ENCODE peak calls at places on chromosomes 11 and 22, in eight cellular contexts. One of them, this sample, is unnamed. For H3K4me1, the result is how much of the 10 kb centered on the place peaks cover.

GRCh38 chr22:39384750-39385480 is 14.7 kb upstream of the TAB1 start:
- ATAC-seq in left lung: no peak
- ATAC-seq in heart right ventricle: no peak
- ATAC-seq in right cardiac atrium: no peak
- ATAC-seq in body of pancreas: no peak
- ATAC-seq in psoas muscle: peak
- ATAC-seq in A549: peak
- ATAC-seq in lower lobe of right lung: no peak
- ATAC-seq in this sample: no peak

GRCh38 chr11:11982975-11983374 is 25.5 kb downstream of the DKK3 start:
- ATAC-seq in left lung: no peak
- ATAC-seq in heart right ventricle: no peak
- ATAC-seq in right cardiac atrium: no peak
- ATAC-seq in body of pancreas: no peak
- ATAC-seq in psoas muscle: no peak
- ATAC-seq in A549: peak
- ATAC-seq in lower lobe of right lung: no peak
- ATAC-seq in this sample: no peak

GRCh38 chr11:89441606-89442005 is 49.6 kb downstream of the NOX4 start:
- ATAC-seq in left lung: no peak
- ATAC-seq in heart right ventricle: no peak
- ATAC-seq in right cardiac atrium: no peak
- ATAC-seq in body of pancreas: no peak
- ATAC-seq in psoas muscle: no peak
- ATAC-seq in A549: no peak
- ATAC-seq in lower lobe of right lung: no peak
- ATAC-seq in this sample: no peak

GRCh38 chr11:125140251-125140650 is 24.3 kb upstream of the PKNOX2 start:
- ATAC-seq in left lung: no peak
- ATAC-seq in heart right ventricle: no peak
- ATAC-seq in right cardiac atrium: no peak
- ATAC-seq in body of pancreas: no peak
- ATAC-seq in psoas muscle: no peak
- ATAC-seq in A549: no peak
- ATAC-seq in lower lobe of right lung: no peak
- ATAC-seq in this sample: no peak

GRCh38 chr22:44595841-44596341 is 97.9 kb upstream of the RTL6 start:
- ATAC-seq in left lung: no peak
- ATAC-seq in heart right ventricle: no peak
- ATAC-seq in right cardiac atrium: peak
- ATAC-seq in body of pancreas: peak
- ATAC-seq in psoas muscle: no peak
- ATAC-seq in A549: no peak
- ATAC-seq in lower lobe of right lung: no peak
- ATAC-seq in this sample: no peak

GRCh38 chr11:33701302-33701701 is 676 bp upstream of the C11orf91 start:
- ATAC-seq in left lung: peak
- ATAC-seq in heart right ventricle: peak
- ATAC-seq in right cardiac atrium: peak
- ATAC-seq in body of pancreas: peak
- ATAC-seq in psoas muscle: peak
- ATAC-seq in A549: peak
- ATAC-seq in lower lobe of right lung: peak
- ATAC-seq in this sample: peak

GRCh38 chr11:35139883-35140282 is 912 bp downstream of the CD44 start:
- ATAC-seq in left lung: peak
- ATAC-seq in heart right ventricle: no peak
- ATAC-seq in right cardiac atrium: no peak
- ATAC-seq in body of pancreas: peak
- ATAC-seq in psoas muscle: peak
- ATAC-seq in A549: peak
- ATAC-seq in lower lobe of right lung: peak
- ATAC-seq in this sample: peak

GRCh38 chr22:31611065-31611760 is 50.8 kb downstream of the PISD start:
- ATAC-seq in left lung: peak
- ATAC-seq in heart right ventricle: no peak
- ATAC-seq in right cardiac atrium: peak
- ATAC-seq in body of pancreas: no peak
- ATAC-seq in psoas muscle: peak
- ATAC-seq in A549: no peak
- ATAC-seq in lower lobe of right lung: peak
- ATAC-seq in this sample: peak

GRCh38 chr11:14190992-14191773 is 167.8 kb downstream of the RRAS2 start:
- ATAC-seq in left lung: peak
- ATAC-seq in heart right ventricle: peak
- ATAC-seq in right cardiac atrium: peak
- ATAC-seq in body of pancreas: no peak
- ATAC-seq in psoas muscle: peak
- ATAC-seq in A549: peak
- ATAC-seq in lower lobe of right lung: peak
- ATAC-seq in this sample: peak

GRCh38 chr11:37089439-37089838 is 491.4 kb upstream of the RAG2 start:
- ATAC-seq in left lung: no peak
- ATAC-seq in heart right ventricle: no peak
- ATAC-seq in right cardiac atrium: no peak
- ATAC-seq in body of pancreas: no peak
- ATAC-seq in psoas muscle: no peak
- ATAC-seq in A549: no peak
- ATAC-seq in lower lobe of right lung: no peak
- ATAC-seq in this sample: no peak

GRCh38 chr22:23984430-23984829 is 4.5 kb downstream of the GSTT2 start:
- ATAC-seq in left lung: peak
- ATAC-seq in heart right ventricle: peak
- ATAC-seq in right cardiac atrium: no peak
- ATAC-seq in body of pancreas: no peak
- ATAC-seq in psoas muscle: peak
- ATAC-seq in A549: peak
- ATAC-seq in lower lobe of right lung: no peak
- ATAC-seq in this sample: no peak

GRCh38 chr11:114179234-114179941 is 116.8 kb upstream of the NNMT start:
- ATAC-seq in left lung: peak
- ATAC-seq in heart right ventricle: peak
- ATAC-seq in right cardiac atrium: peak
- ATAC-seq in body of pancreas: peak
- ATAC-seq in psoas muscle: peak
- ATAC-seq in A549: peak
- ATAC-seq in lower lobe of right lung: peak
- ATAC-seq in this sample: peak

GRCh38 chr22:20221421-20222340 is 46.4 kb downstream of the RTN4R start:
- ATAC-seq in left lung: peak
- ATAC-seq in heart right ventricle: peak
- ATAC-seq in right cardiac atrium: peak
- ATAC-seq in body of pancreas: peak
- ATAC-seq in psoas muscle: peak
- ATAC-seq in A549: no peak
- ATAC-seq in lower lobe of right lung: peak
- ATAC-seq in this sample: no peak

GRCh38 chr11:1060885-1061616 is 13.6 kb upstream of the MUC2 start:
- ATAC-seq in left lung: peak
- ATAC-seq in heart right ventricle: peak
- ATAC-seq in right cardiac atrium: peak
- ATAC-seq in body of pancreas: peak
- ATAC-seq in psoas muscle: peak
- ATAC-seq in A549: peak
- ATAC-seq in lower lobe of right lung: no peak
- ATAC-seq in this sample: peak

GRCh38 chr11:60954421-60954820 is 2.4 kb upstream of the SLC15A3 start:
- ATAC-seq in left lung: peak
- ATAC-seq in heart right ventricle: no peak
- ATAC-seq in right cardiac atrium: no peak
- ATAC-seq in body of pancreas: no peak
- ATAC-seq in psoas muscle: no peak
- ATAC-seq in A549: no peak
- ATAC-seq in lower lobe of right lung: peak
- ATAC-seq in this sample: no peak

GRCh38 chr11:117877120-117877784 is 794 bp upstream of the FXYD6 start:
- ATAC-seq in left lung: no peak
- ATAC-seq in heart right ventricle: peak
- ATAC-seq in right cardiac atrium: peak
- ATAC-seq in body of pancreas: peak
- ATAC-seq in psoas muscle: peak
- ATAC-seq in A549: no peak
- ATAC-seq in lower lobe of right lung: no peak
- ATAC-seq in this sample: no peak

GRCh38 chr22:42945736-42946135 is 69.2 kb downstream of the PACSIN2 start:
- ATAC-seq in left lung: peak
- ATAC-seq in heart right ventricle: no peak
- ATAC-seq in right cardiac atrium: no peak
- ATAC-seq in body of pancreas: no peak
- ATAC-seq in psoas muscle: peak
- ATAC-seq in A549: no peak
- ATAC-seq in lower lobe of right lung: peak
- ATAC-seq in this sample: no peak

GRCh38 chr11:69817265-69818236 is 1.7 kb downstream of the FGF3 start:
- ATAC-seq in left lung: no peak
- ATAC-seq in heart right ventricle: peak
- ATAC-seq in right cardiac atrium: no peak
- ATAC-seq in body of pancreas: no peak
- ATAC-seq in psoas muscle: no peak
- ATAC-seq in A549: peak
- ATAC-seq in lower lobe of right lung: no peak
- ATAC-seq in this sample: no peak

GRCh38 chr22:18044548-18045271 is 20.3 kb upstream of the MICAL3 start:
- ATAC-seq in left lung: peak
- ATAC-seq in heart right ventricle: peak
- ATAC-seq in right cardiac atrium: peak
- ATAC-seq in body of pancreas: peak
- ATAC-seq in psoas muscle: peak
- ATAC-seq in A549: no peak
- ATAC-seq in lower lobe of right lung: peak
- ATAC-seq in this sample: peak

GRCh38 chr11:134406264-134407185 is 5.5 kb downstream of the B3GAT1 start:
- ATAC-seq in left lung: no peak
- ATAC-seq in heart right ventricle: no peak
- ATAC-seq in right cardiac atrium: no peak
- ATAC-seq in body of pancreas: no peak
- ATAC-seq in psoas muscle: no peak
- ATAC-seq in A549: no peak
- ATAC-seq in lower lobe of right lung: no peak
- ATAC-seq in this sample: no peak

GRCh38 chr11:44016129-44016528 is 31.7 kb upstream of the ACCSL start:
- ATAC-seq in left lung: peak
- ATAC-seq in heart right ventricle: peak
- ATAC-seq in right cardiac atrium: peak
- ATAC-seq in body of pancreas: no peak
- ATAC-seq in psoas muscle: peak
- ATAC-seq in A549: peak
- ATAC-seq in lower lobe of right lung: peak
- ATAC-seq in this sample: peak

GRCh38 chr11:44065851-44066731 is at the start of gene ACCS:
- ATAC-seq in left lung: peak
- ATAC-seq in heart right ventricle: peak
- ATAC-seq in right cardiac atrium: peak
- ATAC-seq in body of pancreas: peak
- ATAC-seq in psoas muscle: peak
- ATAC-seq in A549: peak
- ATAC-seq in lower lobe of right lung: peak
- ATAC-seq in this sample: peak

DNA sequence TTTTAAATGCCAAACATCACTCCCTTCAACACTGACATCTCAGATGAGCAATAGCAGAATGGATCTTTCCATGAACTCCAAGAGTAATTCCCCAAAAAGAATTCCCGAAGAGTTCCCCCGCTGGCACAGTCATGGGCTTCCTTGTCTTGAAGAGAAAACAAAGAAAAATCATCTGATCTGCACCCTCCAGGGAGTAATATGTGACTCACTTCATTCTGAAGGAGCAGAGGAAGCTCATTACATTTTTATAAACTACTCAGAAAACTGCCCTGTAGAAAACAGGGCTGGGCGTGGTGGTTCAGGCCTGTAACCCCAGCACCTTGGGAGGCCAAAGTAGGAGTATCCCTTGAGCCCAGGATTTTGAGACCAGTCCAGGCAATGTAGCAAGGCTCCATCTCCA is 35.7 kb downstream of the CELSR1 start:
- ATAC-seq in left lung: peak
- ATAC-seq in heart right ventricle: no peak
- ATAC-seq in right cardiac atrium: no peak
- ATAC-seq in body of pancreas: no peak
- ATAC-seq in psoas muscle: no peak
- ATAC-seq in A549: peak
- ATAC-seq in lower lobe of right lung: no peak
- ATAC-seq in this sample: no peak
- H3K27ac ChIP-seq in left lung: no peak
- H3K27ac ChIP-seq in heart right ventricle: no peak
- H3K27ac ChIP-seq in right cardiac atrium: no peak
- H3K27ac ChIP-seq in body of pancreas: no peak
- H3K27ac ChIP-seq in psoas muscle: no peak
- H3K27ac ChIP-seq in A549: peak
- H3K27ac ChIP-seq in lower lobe of right lung: no peak
- H3K27ac ChIP-seq in this sample: no peak

GRCh38 chr11:9211322-9211721 is 53.8 kb downstream of the DENND5A start:
- ATAC-seq in left lung: no peak
- ATAC-seq in heart right ventricle: no peak
- ATAC-seq in right cardiac atrium: no peak
- ATAC-seq in body of pancreas: no peak
- ATAC-seq in psoas muscle: no peak
- ATAC-seq in A549: no peak
- ATAC-seq in lower lobe of right lung: no peak
- ATAC-seq in this sample: no peak
- H3K4me3 ChIP-seq in left lung: no peak
- H3K4me3 ChIP-seq in heart right ventricle: no peak
- H3K4me3 ChIP-seq in right cardiac atrium: no peak
- H3K4me3 ChIP-seq in body of pancreas: no peak
- H3K4me3 ChIP-seq in psoas muscle: no peak
- H3K4me3 ChIP-seq in A549: no peak
- H3K4me3 ChIP-seq in lower lobe of right lung: no peak
- H3K4me3 ChIP-seq in this sample: no peak

GRCh38 chr11:64765841-64766682 is 6.3 kb upstream of the PYGM start:
- ATAC-seq in left lung: no peak
- ATAC-seq in heart right ventricle: no peak
- ATAC-seq in right cardiac atrium: no peak
- ATAC-seq in body of pancreas: no peak
- ATAC-seq in psoas muscle: no peak
- ATAC-seq in A549: no peak
- ATAC-seq in lower lobe of right lung: no peak
- ATAC-seq in this sample: no peak
- H3K4me1 ChIP-seq in left lung: under half
- H3K4me1 ChIP-seq in heart right ventricle: under half
- H3K4me1 ChIP-seq in right cardiac atrium: under half
- H3K4me1 ChIP-seq in body of pancreas: under half
- H3K4me1 ChIP-seq in psoas muscle: half or more
- H3K4me1 ChIP-seq in A549: under half
- H3K4me1 ChIP-seq in lower lobe of right lung: under half
- H3K4me1 ChIP-seq in this sample: half or more

GRCh38 chr11:116870054-116870453 is 32.6 kb upstream of the APOA1 start:
- ATAC-seq in left lung: no peak
- ATAC-seq in heart right ventricle: no peak
- ATAC-seq in right cardiac atrium: no peak
- ATAC-seq in body of pancreas: no peak
- ATAC-seq in psoas muscle: no peak
- ATAC-seq in A549: no peak
- ATAC-seq in lower lobe of right lung: no peak
- ATAC-seq in this sample: no peak
- H3K27ac ChIP-seq in left lung: no peak
- H3K27ac ChIP-seq in heart right ventricle: no peak
- H3K27ac ChIP-seq in right cardiac atrium: no peak
- H3K27ac ChIP-seq in body of pancreas: no peak
- H3K27ac ChIP-seq in psoas muscle: no peak
- H3K27ac ChIP-seq in A549: no peak
- H3K27ac ChIP-seq in lower lobe of right lung: no peak
- H3K27ac ChIP-seq in this sample: no peak

This sample was measured in gastroesophageal sphincter.